ENCODE peak calls at places on chromosomes 5 and 9, in ten cellular contexts. B, O, Q, S, J, A, U, Y, X and H are unnamed samples. For H3K4me1, the result is how much of the 10 kb centered on the place peaks cover.

GRCh38 chr9:129697956-129698757 is 32.7 kb downstream of the PRRX2 start:
- DNase-seq in B (no peak), O (peak), Q (no peak), S (no peak), J (peak), A (peak), U (no peak), Y (peak), X (no peak), H (peak)

GRCh38 chr9:14749738-14750137 is 27.2 kb upstream of the CER1 start:
- DNase-seq in B (no peak), O (no peak), Q (no peak), S (no peak), J (no peak), A (no peak), U (no peak), Y (no peak), X (no peak), H (no peak)

GRCh38 chr9:133653638-133654037 is 17.5 kb downstream of the DBH start:
- DNase-seq in B (no peak), O (no peak), Q (no peak), S (no peak), J (no peak), A (no peak), U (no peak), Y (no peak), X (no peak), H (no peak)

GRCh38 chr5:129541648-129542251 is 81.7 kb downstream of the ADAMTS19 start:
- DNase-seq in B (no peak), O (no peak), Q (no peak), S (peak), J (no peak), A (no peak), U (peak), Y (no peak), X (peak), H (no peak)

GRCh38 chr5:169350759-169351240 is 49.9 kb upstream of the SLIT3 start:
- DNase-seq in B (no peak), O (peak), Q (no peak), S (no peak), J (no peak), A (peak), U (peak), Y (no peak), X (no peak), H (no peak)

GRCh38 chr5:88502179-88503064 is 233.8 kb upstream of the TMEM161B start:
- DNase-seq in B (no peak), O (no peak), Q (no peak), S (peak), J (no peak), A (no peak), U (no peak), Y (no peak), X (no peak), H (no peak)

GRCh38 chr9:76521244-76521673 is 62.3 kb downstream of the GCNT1 start:
- DNase-seq in B (no peak), O (no peak), Q (no peak), S (no peak), J (no peak), A (no peak), U (no peak), Y (no peak), X (peak), H (no peak)

GRCh38 chr5:65742565-65743231 is 20.7 kb downstream of the NLN start:
- DNase-seq in B (no peak), O (no peak), Q (no peak), S (peak), J (no peak), A (no peak), U (peak), Y (no peak), X (peak), H (no peak)

GRCh38 chr9:89781838-89782237 is 177.0 kb downstream of the GADD45G start:
- DNase-seq in B (peak), O (no peak), Q (no peak), S (no peak), J (no peak), A (no peak), U (no peak), Y (no peak), X (no peak), H (peak)

GRCh38 chr9:462611-463010 is 247.9 kb downstream of the DOCK8 start:
- DNase-seq in B (no peak), O (no peak), Q (no peak), S (no peak), J (no peak), A (no peak), U (no peak), Y (no peak), X (no peak), H (no peak)

GRCh38 chr5:169107316-169107715 is 193.6 kb downstream of the SLIT3 start:
- DNase-seq in B (no peak), O (no peak), Q (no peak), S (no peak), J (no peak), A (no peak), U (no peak), Y (no peak), X (no peak), H (no peak)

GRCh38 chr9:81592890-81593271 is 96.5 kb downstream of the TLE1 start:
- DNase-seq in B (peak), O (peak), Q (no peak), S (no peak), J (peak), A (peak), U (no peak), Y (peak), X (no peak), H (no peak)

GRCh38 chr5:180938294-180938693 is 39.3 kb downstream of the BTNL8 start:
- DNase-seq in B (no peak), O (no peak), Q (no peak), S (no peak), J (no peak), A (no peak), U (no peak), Y (no peak), X (no peak), H (no peak)

GRCh38 chr9:93948456-93949072 is 6.6 kb downstream of the BARX1 start:
- DNase-seq in B (no peak), O (no peak), Q (no peak), S (no peak), J (no peak), A (no peak), U (no peak), Y (no peak), X (no peak), H (no peak)

GRCh38 chr5:100577506-100577905 is 42.3 kb downstream of the FAM174A start:
- DNase-seq in B (no peak), O (no peak), Q (no peak), S (no peak), J (no peak), A (no peak), U (no peak), Y (no peak), X (no peak), H (no peak)

GRCh38 chr9:93131599-93132286 is 2.3 kb downstream of the NINJ1 start:
- DNase-seq in B (no peak), O (no peak), Q (no peak), S (no peak), J (no peak), A (no peak), U (no peak), Y (peak), X (no peak), H (no peak)

GRCh38 chr9:94941211-94941875 is 214.8 kb downstream of the AOPEP start:
- DNase-seq in B (peak), O (no peak), Q (no peak), S (no peak), J (no peak), A (peak), U (no peak), Y (peak), X (no peak), H (no peak)

GRCh38 chr5:57366744-57367143 is 115.9 kb downstream of the ACTBL2 start:
- DNase-seq in B (no peak), O (no peak), Q (no peak), S (no peak), J (no peak), A (no peak), U (peak), Y (no peak), X (no peak), H (no peak)

GRCh38 chr9:96741771-96742170 is 36.1 kb downstream of the ZNF510 start:
- DNase-seq in B (no peak), O (no peak), Q (no peak), S (no peak), J (no peak), A (no peak), U (no peak), Y (no peak), X (no peak), H (no peak)

GRCh38 chr5:140261403-140262171 is 41.3 kb downstream of the PFDN1 start:
- DNase-seq in B (peak), O (peak), Q (peak), S (no peak), J (peak), A (peak), U (peak), Y (peak), X (peak), H (no peak)

GRCh38 chr9:105877719-105878118 is 183.4 kb downstream of the TMEM38B start:
- DNase-seq in B (no peak), O (no peak), Q (no peak), S (no peak), J (no peak), A (no peak), U (no peak), Y (no peak), X (no peak), H (peak)

GRCh38 chr5:141657937-141658545 is 6.8 kb upstream of the FCHSD1 start:
- DNase-seq in B (no peak), O (no peak), Q (peak), S (no peak), J (no peak), A (no peak), U (peak), Y (no peak), X (no peak), H (no peak)

GRCh38 chr9:3508531-3509374 is 17.0 kb downstream of the RFX3 start:
- DNase-seq in B (no peak), O (no peak), Q (no peak), S (no peak), J (no peak), A (no peak), U (no peak), Y (no peak), X (no peak), H (no peak)

GRCh38 chr9:73116030-73116429 is 35.6 kb upstream of the ANXA1 start:
- DNase-seq in B (no peak), O (no peak), Q (no peak), S (peak), J (no peak), A (no peak), U (peak), Y (no peak), X (no peak), H (no peak)

GRCh38 chr9:135228983-135229625 is 141.6 kb downstream of the OLFM1 start:
- DNase-seq in B (no peak), O (no peak), Q (peak), S (no peak), J (no peak), A (no peak), U (no peak), Y (no peak), X (no peak), H (peak)

GRCh38 chr5:113182658-113183344 is 206.2 kb downstream of the DCP2 start:
- DNase-seq in B (no peak), O (no peak), Q (no peak), S (no peak), J (no peak), A (no peak), U (no peak), Y (no peak), X (no peak), H (peak)

GRCh38 chr9:132200706-132201105 is 38.8 kb downstream of the NTNG2 start:
- DNase-seq in B (no peak), O (no peak), Q (no peak), S (no peak), J (no peak), A (no peak), U (no peak), Y (no peak), X (no peak), H (no peak)
- H3K4me1 ChIP-seq in B (under half), O (under half), Q (under half), S (under half), J (under half), A (under half), U (under half), Y (under half), X (under half), H (under half)

DNA sequence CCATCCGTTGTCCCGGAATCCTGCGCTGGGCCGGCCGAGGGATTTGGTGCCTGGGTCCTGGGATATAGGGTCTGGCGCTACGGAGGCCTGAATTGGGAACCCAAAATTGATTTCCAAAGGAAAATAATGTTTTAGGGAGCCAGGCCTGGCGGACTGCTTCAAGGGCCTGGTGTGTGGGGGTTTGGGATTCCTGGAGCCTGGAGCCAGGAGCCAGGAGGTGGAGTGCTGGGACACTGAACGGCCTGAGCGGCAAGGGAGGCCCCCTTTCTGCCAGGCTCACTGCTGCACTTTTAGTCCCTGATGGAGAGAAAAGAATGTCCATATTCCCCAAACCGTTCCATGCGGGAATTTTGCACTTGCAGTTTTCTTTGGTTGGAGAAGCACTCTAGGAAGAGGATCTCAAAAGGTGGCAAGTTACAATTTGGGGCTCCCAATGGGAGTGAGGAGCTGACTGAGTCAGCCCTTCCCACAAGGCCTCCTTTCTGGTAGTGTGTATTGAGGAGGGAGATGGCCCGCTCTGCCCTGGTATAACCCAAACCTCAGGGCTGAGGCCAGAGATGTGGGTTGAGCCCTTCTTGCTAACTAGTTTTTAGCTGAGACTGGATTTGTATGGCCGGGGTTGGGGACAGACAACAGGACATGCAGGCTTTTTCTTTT is 2.2 kb downstream of the LMX1B start:
- DNase-seq in B (no peak), O (no peak), Q (no peak), S (no peak), J (no peak), A (no peak), U (no peak), Y (no peak), X (no peak), H (peak)
- TF ChIP-seq CTCF in B (no peak), O (no peak), Q (no peak), S (no peak), J (no peak), A (no peak), U (no peak), Y (no peak), X (no peak), H (peak)

DNA sequence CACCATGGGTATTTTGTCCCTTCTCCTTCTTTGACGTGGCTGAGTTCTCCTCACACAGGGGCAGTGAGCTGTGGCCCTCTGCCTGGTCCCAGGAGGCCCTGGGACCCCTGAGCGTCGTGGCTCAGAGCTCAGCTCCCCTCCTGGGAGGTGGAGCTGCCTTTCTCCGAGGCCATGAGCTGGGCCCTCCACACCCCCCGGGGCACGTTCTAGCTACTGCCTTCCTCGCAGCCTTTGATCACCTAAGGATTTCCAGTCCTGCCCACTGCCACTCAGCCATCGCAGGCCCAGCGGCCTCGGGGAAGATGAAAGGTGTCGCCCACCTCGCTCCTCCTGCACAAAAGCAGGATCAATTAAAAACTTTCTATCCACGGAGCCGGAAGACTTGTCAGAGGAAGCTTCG is 94.8 kb upstream of the RAPGEF1 start:
- DNase-seq in B (no peak), O (no peak), Q (no peak), S (no peak), J (no peak), A (no peak), U (no peak), Y (no peak), X (no peak), H (no peak)
- H3K4me3 ChIP-seq in B (no peak), O (no peak), Q (no peak), S (no peak), J (no peak), A (no peak), U (no peak), Y (no peak), X (no peak), H (no peak)

GRCh38 chr9:136529516-136530471 is 16.1 kb downstream of the NOTCH1 start:
- DNase-seq in B (no peak), O (no peak), Q (no peak), S (no peak), J (no peak), A (peak), U (no peak), Y (no peak), X (no peak), H (no peak)
- H3K4me1 ChIP-seq in B (under half), O (under half), Q (half or more), S (under half), J (half or more), A (half or more), U (under half), Y (half or more), X (under half), H (under half)

GRCh38 chr5:160685219-160685618 is 166.8 kb downstream of the ATP10B start:
- DNase-seq in B (no peak), O (no peak), Q (no peak), S (peak), J (no peak), A (peak), U (no peak), Y (peak), X (no peak), H (no peak)

DNA sequence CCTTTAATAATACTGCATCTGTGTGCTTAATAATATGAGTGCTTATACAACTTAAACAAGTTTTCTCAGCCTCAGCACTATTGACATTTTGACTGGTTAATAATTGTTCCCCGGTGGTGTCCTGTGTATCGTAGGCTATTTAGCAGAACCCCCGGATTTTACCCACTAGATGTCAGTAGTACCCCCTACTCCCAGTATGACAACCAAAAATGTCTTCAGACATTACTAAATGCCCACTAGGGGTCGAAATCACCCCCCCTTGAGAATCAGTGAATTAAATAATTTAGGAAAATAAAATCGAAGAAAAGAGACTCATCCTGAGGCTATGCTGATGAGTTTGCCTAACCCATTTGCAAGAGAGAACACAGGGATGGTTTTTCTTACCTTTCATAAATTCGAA is 166.3 kb downstream of the ATP10B start:
- DNase-seq in B (no peak), O (no peak), Q (no peak), S (peak), J (no peak), A (no peak), U (peak), Y (no peak), X (peak), H (no peak)
- TF ChIP-seq CTCF in B (peak), O (no peak), Q (peak), S (peak), J (peak), A (peak), U (no peak), Y (peak), X (no peak), H (peak)

GRCh38 chr5:31637851-31638250 is 1.1 kb upstream of the PDZD2 start:
- DNase-seq in B (no peak), O (no peak), Q (no peak), S (no peak), J (no peak), A (no peak), U (no peak), Y (no peak), X (no peak), H (no peak)
- H3K4me3 ChIP-seq in B (no peak), O (peak), Q (no peak), S (no peak), J (no peak), A (no peak), U (no peak), Y (no peak), X (no peak), H (no peak)

DNA sequence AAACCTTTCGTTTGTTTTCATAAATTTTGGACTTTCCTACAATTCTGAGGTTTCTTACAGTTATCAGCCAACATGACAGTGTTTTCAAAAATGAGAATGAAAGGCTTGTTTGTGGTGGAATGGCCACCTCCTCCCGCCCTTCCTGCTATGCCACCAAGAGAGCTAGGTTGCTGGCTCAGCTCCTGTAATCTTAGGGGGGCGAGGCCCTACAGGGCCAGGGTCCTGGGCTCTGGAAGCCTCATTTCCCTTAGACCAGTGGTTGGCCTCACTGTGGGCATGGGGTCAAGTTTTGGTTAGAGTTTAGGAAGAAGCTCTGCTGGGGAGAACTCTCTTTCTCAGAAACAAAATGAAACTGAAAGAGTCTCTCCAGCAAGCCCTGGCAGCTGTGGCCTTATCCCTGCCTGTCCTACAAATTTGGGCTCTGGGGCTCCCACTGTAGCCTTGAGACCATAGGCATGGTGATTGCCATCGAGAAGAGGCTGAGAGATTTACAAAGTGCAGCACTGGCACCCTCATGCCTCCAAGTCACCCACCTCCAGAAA is 66.2 kb downstream of the IRX1 start:
- DNase-seq in B (no peak), O (no peak), Q (peak), S (peak), J (no peak), A (no peak), U (no peak), Y (no peak), X (no peak), H (peak)
- H3K4me1 ChIP-seq in B (under half), O (under half), Q (under half), S (under half), J (under half), A (under half), U (under half), Y (under half), X (under half), H (under half)

GRCh38 chr9:84997472-84997871 is 327.9 kb downstream of the NTRK2 start:
- DNase-seq in B (no peak), O (no peak), Q (no peak), S (no peak), J (no peak), A (no peak), U (no peak), Y (no peak), X (peak), H (peak)
- TF ChIP-seq CTCF in B (no peak), O (no peak), Q (no peak), S (peak), J (no peak), A (no peak), U (no peak), Y (no peak), X (no peak), H (peak)

GRCh38 chr5:6632931-6633468 is at the start of the genes NSUN2 and SRD5A1:
- DNase-seq in B (peak), O (peak), Q (peak), S (peak), J (peak), A (peak), U (peak), Y (peak), X (peak), H (peak)

GRCh38 chr5:6632324-6632930 is 417 bp downstream of the NSUN2 start:
- DNase-seq in B (no peak), O (no peak), Q (no peak), S (no peak), J (peak), A (no peak), U (peak), Y (no peak), X (no peak), H (no peak)

GRCh38 chr5:6634788-6635430 is 1.7 kb downstream of the SRD5A1 start:
- DNase-seq in B (no peak), O (no peak), Q (no peak), S (no peak), J (no peak), A (no peak), U (peak), Y (no peak), X (no peak), H (no peak)

GRCh38 chr5:6633469-6634326 is 458 bp downstream of the SRD5A1 start:
- DNase-seq in B (no peak), O (peak), Q (no peak), S (no peak), J (peak), A (peak), U (peak), Y (no peak), X (peak), H (peak)

DNA sequence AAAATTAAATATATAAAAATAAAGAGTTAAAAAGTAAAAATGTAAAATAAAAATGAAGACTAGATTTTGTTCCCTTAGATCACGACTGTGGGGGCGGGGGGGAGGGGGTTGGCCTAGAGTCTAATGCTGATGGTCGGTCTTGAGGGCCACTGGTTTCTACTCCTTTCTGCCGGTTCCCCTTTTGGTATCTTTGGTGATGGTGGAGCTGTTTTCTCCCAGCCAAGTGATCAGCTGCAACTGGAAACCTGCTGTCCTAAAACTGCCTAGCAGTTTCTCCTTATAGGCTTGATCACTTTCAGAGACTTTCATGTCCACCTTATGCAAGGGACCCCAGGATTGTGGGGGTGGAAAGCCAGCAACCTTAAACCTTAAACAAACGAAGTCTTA is 1.1 kb downstream of the SRD5A1 start:
- DNase-seq in B (no peak), O (no peak), Q (no peak), S (no peak), J (no peak), A (no peak), U (peak), Y (no peak), X (no peak), H (peak)
- H3K4me3 ChIP-seq in B (peak), O (peak), Q (peak), S (peak), J (peak), A (peak), U (peak), Y (peak), X (peak), H (peak)